ENCODE peak calls at places on chromosomes 2 and 18, in five cellular contexts. H, I, B, Y and M are unnamed samples.

GRCh38 chr2:3280683-3281520 is 96.7 kb downstream of the EIPR1 start:
- DNase-seq in H (no peak), I (no peak), B (peak), Y (no peak), M (no peak)

GRCh38 chr2:234595829-234596228 is 98.9 kb upstream of the ARL4C start:
- DNase-seq in H (no peak), I (no peak), B (no peak), Y (no peak), M (no peak)

GRCh38 chr2:62760555-62760954 is 55.0 kb downstream of the EHBP1 start:
- DNase-seq in H (no peak), I (no peak), B (no peak), Y (no peak), M (no peak)

GRCh38 chr18:72871091-72871490 is 3.3 kb upstream of the NETO1 start:
- DNase-seq in H (no peak), I (no peak), B (no peak), Y (no peak), M (no peak)

GRCh38 chr2:213122730-213123129 is 28.7 kb downstream of the IKZF2 start:
- DNase-seq in H (no peak), I (no peak), B (no peak), Y (no peak), M (peak)

GRCh38 chr2:173264603-173265366 is 89.9 kb upstream of the CDCA7 start:
- DNase-seq in H (no peak), I (no peak), B (no peak), Y (no peak), M (peak)

GRCh38 chr2:3307901-3308300 is 69.7 kb downstream of the EIPR1 start:
- DNase-seq in H (no peak), I (no peak), B (no peak), Y (no peak), M (peak)

GRCh38 chr2:85828725-85829124 is 60.1 kb downstream of the ST3GAL5 start:
- DNase-seq in H (no peak), I (no peak), B (no peak), Y (no peak), M (no peak)

GRCh38 chr18:9787126-9787525 is 79.0 kb downstream of the RAB31 start:
- DNase-seq in H (no peak), I (no peak), B (no peak), Y (no peak), M (no peak)

GRCh38 chr2:100427627-100428258 is 10.3 kb upstream of the CHST10 start:
- DNase-seq in H (peak), I (peak), B (no peak), Y (peak), M (peak)

GRCh38 chr2:232588680-232589585 is 38.4 kb downstream of the EIF4E2 start:
- DNase-seq in H (no peak), I (peak), B (peak), Y (peak), M (no peak)

GRCh38 chr2:112162341-112162740 is 24.2 kb downstream of the FBLN7 start:
- DNase-seq in H (no peak), I (no peak), B (no peak), Y (no peak), M (no peak)

GRCh38 chr2:237601453-237602116 is 11.1 kb upstream of the RAB17 start:
- DNase-seq in H (no peak), I (peak), B (peak), Y (no peak), M (no peak)

GRCh38 chr2:9113916-9114315 is 92.7 kb upstream of the ASAP2 start:
- DNase-seq in H (no peak), I (no peak), B (no peak), Y (no peak), M (no peak)

GRCh38 chr2:37920570-37920969 is 4.5 kb upstream of the RMDN2 start:
- DNase-seq in H (no peak), I (no peak), B (no peak), Y (no peak), M (no peak)

GRCh38 chr2:186751078-186751477 is 57.2 kb downstream of the FAM171B start:
- DNase-seq in H (no peak), I (no peak), B (no peak), Y (no peak), M (no peak)

GRCh38 chr2:14520385-14520945 is 112.1 kb upstream of the LRATD1 start:
- DNase-seq in H (no peak), I (no peak), B (no peak), Y (no peak), M (no peak)

GRCh38 chr2:12555012-12555645 is 161.6 kb upstream of the TRIB2 start:
- DNase-seq in H (no peak), I (peak), B (no peak), Y (no peak), M (peak)
- TF ChIP-seq CTCF in H (no peak), I (no peak), B (no peak), Y (no peak), M (peak)

GRCh38 chr2:203909946-203910476 is 26.6 kb upstream of the ICOS start:
- DNase-seq in H (no peak), I (no peak), B (no peak), Y (no peak), M (no peak)
- TF ChIP-seq CTCF in H (peak), I (no peak), B (no peak), Y (no peak), M (no peak)

GRCh38 chr18:78986018-78986481 is 6.4 kb downstream of the SALL3 start:
- DNase-seq in H (peak), I (peak), B (no peak), Y (no peak), M (peak)
- TF ChIP-seq CTCF in H (no peak), I (peak), B (peak), Y (no peak), M (peak)

DNA sequence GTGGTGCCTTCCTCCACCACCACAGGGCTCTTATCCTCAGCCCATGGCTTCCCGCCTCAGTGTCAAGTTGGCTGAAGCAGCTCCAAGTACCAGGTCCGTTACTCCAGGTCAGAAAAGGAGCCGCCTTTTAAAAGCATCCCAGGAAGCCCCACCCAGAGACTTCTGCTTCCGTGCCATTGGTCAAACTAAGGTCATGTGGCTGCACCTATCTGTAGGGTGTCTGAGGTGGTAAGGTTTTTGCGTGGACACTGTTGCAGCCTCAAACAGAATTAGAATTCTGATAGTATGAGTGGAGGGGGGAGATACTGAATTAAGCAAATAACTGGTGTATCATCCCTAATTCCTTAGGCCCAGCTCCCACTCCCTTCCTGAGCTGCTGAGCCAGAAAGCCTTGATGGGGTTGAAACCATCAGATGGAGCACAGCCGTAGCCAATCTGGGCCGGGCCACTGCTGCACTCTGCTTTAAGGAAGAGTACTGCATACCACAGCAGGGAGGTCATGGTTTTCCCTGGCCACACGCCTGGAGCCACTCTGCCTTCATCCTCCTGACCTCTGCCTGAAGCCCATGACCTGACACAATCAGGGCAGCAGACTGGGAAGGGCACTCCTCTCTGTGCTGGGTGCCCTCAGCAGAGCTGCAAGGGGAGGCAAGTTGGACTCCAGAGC is 8.4 kb downstream of the TMEM247 start:
- DNase-seq in H (no peak), I (no peak), B (no peak), Y (no peak), M (no peak)
- TF ChIP-seq CTCF in H (no peak), I (no peak), B (no peak), Y (no peak), M (no peak)

GRCh38 chr2:30476636-30477035 is 29.6 kb downstream of the LCLAT1 start:
- DNase-seq in H (no peak), I (no peak), B (no peak), Y (no peak), M (no peak)

GRCh38 chr2:30480703-30481322 is 33.8 kb downstream of the LCLAT1 start:
- DNase-seq in H (no peak), I (no peak), B (no peak), Y (no peak), M (no peak)

GRCh38 chr2:30472326-30472725 is 25.3 kb downstream of the LCLAT1 start:
- DNase-seq in H (no peak), I (no peak), B (no peak), Y (no peak), M (no peak)

GRCh38 chr2:30470426-30470825 is 23.4 kb downstream of the LCLAT1 start:
- DNase-seq in H (no peak), I (no peak), B (no peak), Y (no peak), M (no peak)

DNA sequence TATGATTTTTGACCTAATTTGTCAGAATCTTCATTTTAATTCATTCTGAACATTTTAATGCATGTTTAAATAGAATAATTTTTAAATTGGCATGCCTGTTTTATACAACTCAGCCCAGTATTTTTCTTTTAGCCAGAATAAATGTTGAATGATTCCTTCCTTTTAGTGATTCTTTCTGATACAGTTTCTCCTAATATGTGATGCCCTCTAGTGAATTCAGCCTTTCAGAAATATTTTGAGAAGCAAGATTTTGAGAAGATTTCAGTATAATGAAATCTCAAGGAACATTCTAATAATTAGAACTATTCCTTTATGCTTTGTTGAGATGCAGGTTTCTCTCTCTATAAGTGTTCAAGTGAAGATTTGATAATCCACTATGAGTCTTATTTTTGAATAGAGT is 28.5 kb downstream of the LCLAT1 start:
- DNase-seq in H (no peak), I (no peak), B (no peak), Y (no peak), M (no peak)
- TF ChIP-seq CTCF in H (no peak), I (peak), B (no peak), Y (no peak), M (no peak)

GRCh38 chr2:43226955-43227829 is 786 bp upstream of the ZFP36L2 start:
- DNase-seq in H (peak), I (peak), B (peak), Y (peak), M (peak)
- TF ChIP-seq CTCF in H (no peak), I (peak), B (no peak), Y (no peak), M (peak)

GRCh38 chr2:40178171-40178778 is 273.6 kb downstream of the SLC8A1 start:
- DNase-seq in H (no peak), I (no peak), B (no peak), Y (no peak), M (no peak)
- TF ChIP-seq CTCF in H (no peak), I (no peak), B (no peak), Y (no peak), M (no peak)